ENCODE peak calls at places on chromosome 5, in nine cellular contexts. W, K, G, N, V, B, D, Q and A are unnamed samples.

GRCh38 chr5:163248856-163249255 is 188.5 kb upstream of the CCNG1 start:
- DNase-seq in B (no peak), N (peak; percentile 0), V (no peak), K (no peak), W (no peak), G (no peak), Q (no peak), D (no peak), A (no peak)

GRCh38 chr5:10421841-10422691 is 19.6 kb upstream of the ROPN1L start:
- DNase-seq in Q (no peak), N (no peak), V (no peak), W (no peak), D (no peak), G (no peak), K (no peak), B (no peak), A (no peak)

GRCh38 chr5:55154893-55155292 is 5.1 kb upstream of the GPX8 start:
- DNase-seq in N (peak; percentile 79), D (no peak), K (no peak), W (no peak), G (no peak), Q (no peak), B (no peak), V (no peak), A (peak; percentile 68)

GRCh38 chr5:170821257-170821800 is 37.8 kb downstream of the GABRP start:
- DNase-seq in Q (no peak), V (no peak), D (no peak), W (no peak), G (no peak), N (no peak), B (no peak), K (no peak), A (no peak)

GRCh38 chr5:93219641-93220145 is 361.3 kb downstream of the NR2F1-AS1 start:
- DNase-seq in W (no peak), V (no peak), N (peak; percentile 30), Q (no peak), K (no peak), G (no peak), D (no peak), B (no peak), A (no peak)

GRCh38 chr5:149205625-149206523 is 64.6 kb downstream of the ABLIM3 start:
- DNase-seq in V (no peak), W (no peak), B (no peak), K (no peak), Q (no peak), N (peak; percentile 86), G (peak; percentile 56), D (peak; percentile 28), A (peak; percentile 85)

GRCh38 chr5:28473531-28474107 is 1435.2 kb upstream of the CDH9 start:
- DNase-seq in G (no peak), V (no peak), N (peak; percentile 78), B (no peak), K (no peak), Q (no peak), W (peak; percentile 1), D (no peak), A (no peak)

GRCh38 chr5:177546262-177546741 is 8.1 kb downstream of the FAM193B start:
- DNase-seq in W (peak; percentile 37), K (no peak), G (peak; percentile 46), B (no peak), D (peak; percentile 58), N (peak; percentile 98), Q (no peak), V (no peak), A (peak; percentile 98)

GRCh38 chr5:144820285-144820684 is 649.6 kb downstream of the KCTD16 start:
- DNase-seq in B (no peak), V (no peak), D (no peak), G (no peak), K (no peak), N (no peak), Q (no peak), W (no peak), A (no peak)

GRCh38 chr5:421901-422300 is 21.1 kb upstream of the EXOC3 start:
- DNase-seq in V (no peak), G (no peak), B (no peak), D (no peak), N (no peak), W (no peak), Q (no peak), K (no peak), A (no peak)

GRCh38 chr5:31194458-31194808 is 947 bp downstream of the CDH6 start:
- DNase-seq in G (no peak), Q (no peak), D (no peak), B (no peak), N (peak; percentile 22), W (no peak), V (no peak), K (no peak), A (no peak)

GRCh38 chr5:31193591-31194457 is at the start of gene CDH6:
- DNase-seq in B (no peak), Q (peak; percentile 88), D (peak; percentile 21), N (peak; percentile 43), G (no peak), V (peak; percentile 82), W (peak; percentile 34), K (no peak), A (no peak)

GRCh38 chr5:31197183-31197582 is 3.7 kb downstream of the CDH6 start:
- DNase-seq in Q (no peak), K (no peak), G (no peak), B (no peak), W (no peak), V (no peak), N (peak; percentile 78), D (no peak), A (peak; percentile 25)

GRCh38 chr5:31194892-31195291 is 1.4 kb downstream of the CDH6 start:
- DNase-seq in W (no peak), Q (no peak), V (no peak), G (no peak), B (no peak), K (no peak), D (no peak), N (no peak), A (no peak)

DNA sequence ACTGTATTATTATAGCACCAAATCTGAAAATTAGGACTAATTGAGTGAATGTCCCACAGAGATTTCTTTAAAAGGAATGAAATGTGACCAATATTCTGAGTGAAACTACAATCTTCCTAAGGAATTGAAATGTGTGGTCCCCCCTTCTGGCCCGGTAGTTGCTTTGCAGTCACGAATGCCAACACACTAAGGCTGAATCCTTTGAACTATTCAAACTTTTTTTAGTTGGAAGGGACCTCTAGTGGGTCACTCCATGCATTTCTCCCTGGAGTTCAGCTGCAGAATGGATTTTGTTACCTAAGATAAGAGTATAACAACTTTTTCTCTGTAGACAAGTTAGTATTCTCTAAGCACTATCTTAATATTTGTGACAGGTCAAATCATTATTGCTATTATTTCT is 2.8 kb downstream of the CDH6 start:
- DNase-seq in D (no peak), B (no peak), K (no peak), Q (no peak), W (no peak), G (no peak), N (peak; percentile 58), V (no peak), A (no peak)
- TF ChIP-seq CTCF in D (no peak), B (no peak), K (no peak), Q (peak; percentile 66), W (no peak), G (no peak), N (peak; percentile 47), V (no peak), A (no peak)

GRCh38 chr5:90606539-90606938 is 47.9 kb downstream of the ADGRV1 start:
- DNase-seq in N (peak; percentile 1), Q (no peak), G (no peak), W (peak; percentile 7), B (no peak), V (no peak), K (peak; percentile 35), D (no peak), A (no peak)
- TF ChIP-seq CTCF in N (no peak), Q (no peak), G (no peak), W (peak; percentile 50), B (no peak), V (no peak), K (peak; percentile 47), D (peak; percentile 17), A (peak; percentile 66)

GRCh38 chr5:114448496-114448895 is 86.6 kb downstream of the KCNN2 start:
- DNase-seq in D (no peak), Q (no peak), N (no peak), W (no peak), G (no peak), V (no peak), B (no peak), K (no peak), A (no peak)

GRCh38 chr5:114449836-114450515 is 88.1 kb downstream of the KCNN2 start:
- DNase-seq in N (peak; percentile 72), G (peak; percentile 50), Q (peak; percentile 87), V (peak; percentile 77), K (peak; percentile 79), D (peak; percentile 70), W (peak; percentile 78), B (peak; percentile 6), A (peak; percentile 59)

GRCh38 chr5:114450516-114450909 is 88.6 kb downstream of the KCNN2 start:
- DNase-seq in V (no peak), Q (no peak), K (no peak), G (no peak), N (peak; percentile 7), B (no peak), W (peak; percentile 12), D (no peak), A (peak; percentile 43)

DNA sequence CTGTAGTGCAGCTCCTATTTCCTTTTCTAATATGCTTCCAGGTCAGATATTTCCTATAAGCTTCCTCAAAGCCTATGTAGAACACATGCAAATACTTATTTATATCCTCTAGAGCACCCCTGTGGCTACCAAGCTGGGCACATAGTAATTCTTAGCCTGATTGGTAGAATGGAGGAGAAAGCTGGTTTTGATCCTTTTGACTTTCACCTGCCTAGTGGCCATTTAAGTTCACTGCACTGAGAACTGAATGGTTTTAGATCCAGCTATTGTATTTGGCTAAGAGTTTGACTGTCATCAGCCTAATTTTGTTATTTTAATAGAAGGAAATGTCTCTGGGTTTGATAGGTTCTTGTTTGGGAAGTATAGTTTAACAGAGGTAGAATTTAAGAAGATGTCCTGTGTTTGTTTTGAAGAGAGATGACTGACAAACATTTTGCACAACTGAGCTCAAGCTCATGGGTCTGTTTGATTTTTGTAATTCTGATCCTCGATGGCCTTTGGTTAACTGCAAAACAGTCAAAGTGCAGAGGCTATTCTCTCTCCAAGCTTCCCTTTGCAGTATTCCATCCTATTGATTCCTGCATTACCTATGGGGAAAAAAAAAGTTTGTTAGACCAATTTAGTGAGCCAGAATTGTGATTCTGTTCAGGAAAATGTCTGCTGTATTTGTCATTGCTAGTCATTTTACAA is 85.4 kb downstream of the KCNN2 start:
- DNase-seq in V (no peak), K (peak; percentile 20), Q (no peak), B (no peak), N (peak; percentile 19), G (no peak), D (no peak), W (no peak), A (no peak)
- TF ChIP-seq CTCF in V (peak; percentile 24), K (peak; percentile 21), Q (peak; percentile 37), B (no peak), N (peak; percentile 40), G (no peak), D (peak; percentile 16), W (peak; percentile 42), A (peak; percentile 71)

DNA sequence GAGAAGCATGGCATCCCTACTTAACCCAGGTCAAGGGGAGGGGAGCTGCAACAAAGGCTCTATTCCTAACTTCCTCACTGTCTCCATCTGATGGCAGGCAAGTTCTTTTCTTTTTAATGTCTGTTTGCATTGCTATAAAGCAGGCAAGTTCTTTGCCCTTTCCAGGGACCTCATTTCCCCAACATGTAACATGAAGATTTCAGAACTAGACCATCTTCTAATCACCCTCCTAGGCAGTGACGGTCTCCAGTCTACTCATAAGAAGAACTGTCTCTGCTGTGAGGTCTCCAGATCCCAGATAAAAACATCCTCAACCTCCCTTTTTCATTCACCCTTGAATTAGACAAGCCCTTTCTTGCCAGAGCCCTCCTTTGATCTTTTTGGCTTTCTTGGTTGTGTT is 42.1 kb downstream of the PPP1R2B start:
- DNase-seq in V (no peak), W (no peak), K (peak; percentile 35), Q (no peak), D (no peak), G (no peak), N (no peak), B (no peak), A (no peak)
- TF ChIP-seq CTCF in V (no peak), W (no peak), K (no peak), Q (no peak), D (no peak), G (no peak), N (no peak), B (no peak), A (no peak)